ENCODE peak calls at places on chromosomes 5 and 9, in seven cellular contexts. N is AG04450, L is lung, O is neuronal stem cell, M is mesenchymal stem cell, V is tibial nerve, P is GM23248. Z is an unnamed sample. For H3K27me3, the result is how much of the 10 kb centered on the place peaks cover.

GRCh38 chr9:14358523-14358922 is 44.6 kb upstream of the NFIB start:
- DNase-seq in N (no peak), L (no peak), O (no peak), M (peak), V (no peak), P (peak), Z (peak)

GRCh38 chr9:126393876-126394275 is 67.2 kb downstream of the MVB12B start:
- DNase-seq in N (peak), L (no peak), O (no peak), M (peak), V (no peak), P (no peak), Z (peak)

GRCh38 chr9:19788614-19789271 is at the start of gene SLC24A2:
- DNase-seq in N (no peak), L (no peak), O (peak), M (no peak), V (no peak), P (no peak), Z (no peak)

GRCh38 chr9:82062245-82062644 is 73.7 kb downstream of the SPATA31D1 start:
- DNase-seq in N (no peak), L (no peak), O (no peak), M (no peak), V (no peak), P (no peak), Z (no peak)

GRCh38 chr9:97109194-97109811 is 70.4 kb upstream of the CTSV start:
- DNase-seq in N (no peak), L (no peak), O (peak), M (peak), V (no peak), P (peak), Z (peak)

GRCh38 chr9:17905356-17906203 is 326.7 kb downstream of the SH3GL2 start:
- DNase-seq in N (no peak), L (no peak), O (no peak), M (no peak), V (no peak), P (no peak), Z (no peak)

GRCh38 chr9:78127271-78128225 is 95.9 kb upstream of the GNAQ start:
- DNase-seq in N (no peak), L (no peak), O (no peak), M (no peak), V (no peak), P (no peak), Z (no peak)

GRCh38 chr5:63451188-63451587 is 511.1 kb downstream of the HTR1A start:
- DNase-seq in N (no peak), L (no peak), O (no peak), M (no peak), V (no peak), P (no peak), Z (no peak)

GRCh38 chr9:114902773-114903589 is 27.4 kb downstream of the TNFSF8 start:
- DNase-seq in N (no peak), L (no peak), O (no peak), M (no peak), V (no peak), P (peak), Z (peak)

GRCh38 chr9:110923601-110924000 is 114.7 kb downstream of the LPAR1 start:
- DNase-seq in N (no peak), L (no peak), O (no peak), M (peak), V (no peak), P (no peak), Z (no peak)

GRCh38 chr5:176609724-176610429 is at the start of gene GPRIN1:
- DNase-seq in N (no peak), L (peak), O (peak), M (peak), V (no peak), P (peak), Z (no peak)

GRCh38 chr5:591746-592145 is 20.4 kb upstream of the CEP72 start:
- DNase-seq in N (no peak), L (no peak), O (no peak), M (no peak), V (no peak), P (no peak), Z (no peak)

GRCh38 chr9:127853312-127854168 is 918 bp downstream of the ENG start:
- DNase-seq in N (no peak), L (no peak), O (no peak), M (peak), V (no peak), P (peak), Z (no peak)

GRCh38 chr9:94173632-94174031 is 85.5 kb upstream of the ZNF169 start:
- DNase-seq in N (no peak), L (no peak), O (no peak), M (no peak), V (no peak), P (no peak), Z (no peak)

GRCh38 chr5:43007246-43007910 is 32.7 kb downstream of the ANXA2R start:
- DNase-seq in N (peak), L (peak), O (peak), M (peak), V (peak), P (peak), Z (peak)

GRCh38 chr5:156835905-156836304 is 14.2 kb upstream of the PPP1R2B start:
- DNase-seq in N (no peak), L (no peak), O (no peak), M (no peak), V (no peak), P (peak), Z (no peak)

GRCh38 chr5:109161914-109162683 is 247.7 kb downstream of the PJA2 start:
- DNase-seq in N (no peak), L (no peak), O (no peak), M (peak), V (no peak), P (peak), Z (peak)

GRCh38 chr9:33223696-33224095 is 16.3 kb upstream of the SPINK4 start:
- DNase-seq in N (no peak), L (no peak), O (no peak), M (no peak), V (no peak), P (peak), Z (no peak)

GRCh38 chr5:168869615-168870227 is 290.6 kb upstream of the PANK3 start:
- DNase-seq in N (no peak), L (no peak), O (no peak), M (no peak), V (no peak), P (no peak), Z (no peak)
- H3K27me3 ChIP-seq in N (under half), L (under half), O (under half), M (under half), V (under half), P (under half), Z (under half)

GRCh38 chr5:128085413-128085812 is 1.8 kb downstream of the SLC12A2 start:
- DNase-seq in N (no peak), L (no peak), O (no peak), M (no peak), V (no peak), P (no peak), Z (peak)
- H3K4me3 ChIP-seq in N (peak), L (no peak), O (no peak), M (peak), V (peak), P (peak), Z (peak)

GRCh38 chr9:109755040-109755439 is 25.0 kb upstream of the PALM2AKAP2 start:
- DNase-seq in N (peak), L (no peak), O (no peak), M (peak), V (no peak), P (no peak), Z (no peak)
- H3K27me3 ChIP-seq in N (under half), L (under half), O (under half), M (under half), V (under half), P (under half), Z (under half)

DNA sequence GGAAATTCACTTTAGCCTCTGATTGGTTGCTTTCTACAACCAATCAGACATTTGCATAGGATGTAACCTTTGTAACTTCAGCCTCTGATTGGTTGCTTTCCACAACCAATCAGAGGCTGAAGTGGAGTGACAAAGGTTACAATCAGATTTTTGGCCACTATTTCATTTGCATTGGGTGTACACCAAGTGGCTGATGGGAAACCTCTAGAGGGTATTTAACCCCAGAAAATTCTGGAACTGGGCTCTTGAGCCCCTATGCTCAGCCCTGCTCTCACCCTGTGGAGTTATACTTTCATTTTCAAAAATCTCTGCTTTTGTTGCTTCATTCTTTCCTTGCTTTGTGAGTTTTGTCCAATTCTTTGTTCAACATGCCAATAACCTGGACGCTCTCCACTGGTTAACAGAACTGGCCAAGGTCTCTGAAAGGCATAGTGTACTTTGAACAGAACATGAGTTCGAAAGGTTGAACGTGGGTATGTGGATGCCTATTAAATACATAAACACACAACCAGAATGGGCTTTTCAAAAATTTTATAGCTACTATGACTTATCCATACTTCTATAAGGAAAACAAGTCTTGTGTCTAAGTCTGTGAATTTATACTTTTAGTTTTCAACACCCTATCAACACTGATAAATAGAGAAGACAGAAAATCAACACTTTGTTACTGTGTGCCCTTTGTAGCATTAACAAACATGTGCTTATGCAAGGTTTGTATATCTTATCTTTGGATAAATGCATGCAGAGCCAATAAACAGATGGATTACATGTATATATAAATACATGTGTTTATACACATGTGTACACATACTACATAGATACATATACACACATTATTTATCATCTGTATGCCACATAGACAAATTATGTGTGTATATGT is 568.1 kb downstream of the CTNND2 start:
- DNase-seq in N (no peak), L (no peak), O (no peak), M (no peak), V (no peak), P (no peak), Z (no peak)
- H3K4me3 ChIP-seq in N (no peak), L (no peak), O (no peak), M (no peak), V (no peak), P (no peak), Z (no peak)

DNA sequence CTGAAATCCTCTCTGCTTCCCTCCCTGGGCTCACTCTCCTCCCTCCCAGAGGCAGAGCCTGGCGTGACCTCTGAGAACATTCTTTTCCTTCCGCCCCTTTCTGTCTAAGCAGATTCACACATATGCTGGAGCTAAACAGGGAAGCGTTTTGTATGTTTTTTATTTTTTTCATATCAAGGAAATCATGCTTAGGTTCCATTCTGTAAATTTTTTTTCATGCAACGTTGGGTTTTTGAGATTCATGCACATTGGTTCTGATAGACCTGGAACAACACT is 20.2 kb upstream of the BARHL1 start:
- DNase-seq in N (no peak), L (no peak), O (no peak), M (no peak), V (no peak), P (no peak), Z (no peak)
- H3K27me3 ChIP-seq in N (under half), L (under half), O (half or more), M (half or more), V (under half), P (half or more), Z (under half)

DNA sequence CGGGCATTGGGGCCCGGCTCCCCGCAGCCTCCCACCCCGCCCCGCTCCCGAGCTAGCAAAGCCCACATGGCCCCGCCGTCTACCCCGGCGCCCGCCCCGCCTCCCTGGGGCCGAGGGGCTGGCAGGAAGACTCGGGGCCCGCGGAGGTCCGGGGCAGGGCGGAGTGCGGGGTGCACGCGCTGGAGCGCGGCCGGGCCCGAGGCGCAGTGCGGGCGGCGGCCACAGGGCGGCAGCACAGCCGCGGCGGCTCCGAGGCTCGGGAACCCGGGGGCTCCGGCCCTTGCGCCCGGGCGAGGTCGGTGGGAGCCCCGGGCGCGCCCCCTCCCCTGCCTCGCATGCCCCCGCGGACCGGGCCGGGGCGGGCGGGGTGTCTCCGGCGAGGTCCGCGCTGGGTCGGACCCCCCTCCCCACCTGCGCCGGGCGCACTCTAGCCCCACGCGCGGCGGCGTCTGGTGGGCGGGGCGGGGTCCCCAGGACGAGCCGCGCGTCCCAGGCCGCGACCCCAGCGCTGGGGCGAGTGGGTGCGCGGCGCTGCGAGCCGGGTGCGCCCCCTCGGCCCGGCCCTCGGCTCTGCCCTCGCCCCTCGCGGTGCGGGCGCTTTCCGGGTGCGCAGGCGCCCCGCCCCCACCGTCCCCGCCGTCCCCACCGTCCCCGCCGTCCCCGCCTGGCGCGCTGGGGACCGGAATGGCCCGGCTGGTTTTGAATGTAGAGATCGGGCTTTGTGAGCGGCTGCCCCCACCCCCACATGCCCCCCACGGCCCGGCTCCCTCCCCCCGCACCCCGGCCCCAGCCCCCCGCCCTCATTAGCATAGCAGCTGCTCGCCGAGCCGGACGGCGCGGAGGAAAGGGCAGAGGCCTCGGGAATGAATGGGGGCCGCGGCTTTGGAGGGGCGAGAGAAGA is 6.5 kb downstream of the NRARP start:
- DNase-seq in N (no peak), L (no peak), O (peak), M (no peak), V (no peak), P (peak), Z (no peak)
- H3K4me3 ChIP-seq in N (no peak), L (peak), O (peak), M (no peak), V (peak), P (peak), Z (peak)

GRCh38 chr9:38412751-38413150 is 11.5 kb downstream of the IGFBPL1 start:
- DNase-seq in N (no peak), L (no peak), O (no peak), M (no peak), V (no peak), P (no peak), Z (no peak)

GRCh38 chr9:38404314-38404713 is 11.8 kb downstream of the ALDH1B1 start:
- DNase-seq in N (no peak), L (no peak), O (no peak), M (no peak), V (no peak), P (no peak), Z (no peak)

GRCh38 chr9:38406476-38407186 is 14.1 kb downstream of the ALDH1B1 start:
- DNase-seq in N (no peak), L (no peak), O (no peak), M (no peak), V (no peak), P (no peak), Z (no peak)

GRCh38 chr9:38405841-38406240 is 13.3 kb downstream of the ALDH1B1 start:
- DNase-seq in N (no peak), L (no peak), O (no peak), M (no peak), V (no peak), P (peak), Z (no peak)

GRCh38 chr9:38408719-38409118 is 15.5 kb downstream of the IGFBPL1 start:
- DNase-seq in N (no peak), L (no peak), O (no peak), M (no peak), V (no peak), P (no peak), Z (no peak)
- H3K27me3 ChIP-seq in N (half or more), L (under half), O (under half), M (under half), V (under half), P (under half), Z (under half)

GRCh38 chr5:138712791-138713190 is 40.4 kb upstream of the CTNNA1 start:
- DNase-seq in N (no peak), L (no peak), O (no peak), M (no peak), V (no peak), P (no peak), Z (no peak)
- H3K4me3 ChIP-seq in N (no peak), L (no peak), O (no peak), M (no peak), V (no peak), P (no peak), Z (no peak)

GRCh38 chr5:179345179-179345428 is 157 bp downstream of the ADAMTS2 start:
- DNase-seq in N (no peak), L (no peak), O (no peak), M (no peak), V (no peak), P (no peak), Z (no peak)
- H3K27me3 ChIP-seq in N (under half), L (under half), O (half or more), M (half or more), V (under half), P (under half), Z (under half)

GRCh38 chr5:50968296-50969206 is 302.1 kb downstream of the PARP8 start:
- DNase-seq in N (no peak), L (no peak), O (peak), M (peak), V (no peak), P (peak), Z (no peak)
- H3K4me3 ChIP-seq in N (no peak), L (no peak), O (no peak), M (peak), V (peak), P (peak), Z (no peak)

Z was measured in bronchial epithelial cell.